ENCODE peak calls at places on chromosome 2, in eight cellular contexts. Q is tibial nerve; J is AG04450; L is GM23248; B is H9; K is neuronal stem cell; Z is naive thymus-derived CD4-positive, alpha-beta T cell; T is caudate nucleus. S is an unnamed sample.

GRCh38 chr2:146615778-146616177 is 1229.1 kb upstream of the ACVR2A start:
- DNase-seq in Q (no peak), J (no peak), L (no peak), B (no peak), K (no peak), Z (no peak), T (no peak), S (no peak)

GRCh38 chr2:72859831-72860262 is 27.4 kb upstream of the SPR start:
- DNase-seq in Q (peak; percentile 30), J (peak; percentile 16), L (peak; percentile 67), B (peak; percentile 79), K (peak; percentile 57), Z (peak; percentile 16), T (peak; percentile 37), S (peak; percentile 28)

GRCh38 chr2:217804338-217804737 is 198.5 kb downstream of the TNS1 start:
- DNase-seq in Q (no peak), J (no peak), L (no peak), B (peak; percentile 68), K (no peak), Z (no peak), T (no peak), S (no peak)

GRCh38 chr2:239326831-239327535 is 73.8 kb downstream of the HDAC4 start:
- DNase-seq in Q (no peak), J (no peak), L (no peak), B (peak; percentile 12), K (no peak), Z (peak; percentile 69), T (no peak), S (peak; percentile 65)

GRCh38 chr2:65980531-65980930 is 454.4 kb upstream of the MEIS1 start:
- DNase-seq in Q (no peak), J (no peak), L (no peak), B (no peak), K (no peak), Z (no peak), T (no peak), S (no peak)

GRCh38 chr2:159111346-159111922 is 143.0 kb downstream of the TANC1 start:
- DNase-seq in Q (no peak), J (no peak), L (peak; percentile 60), B (no peak), K (no peak), Z (no peak), T (peak; percentile 38), S (no peak)

GRCh38 chr2:106825161-106825560 is 60.8 kb downstream of the ST6GAL2 start:
- DNase-seq in Q (no peak), J (no peak), L (no peak), B (no peak), K (no peak), Z (no peak), T (no peak), S (no peak)

GRCh38 chr2:111636905-111637304 is 247.1 kb downstream of the ANAPC1 start:
- DNase-seq in Q (no peak), J (no peak), L (no peak), B (no peak), K (no peak), Z (no peak), T (no peak), S (no peak)

GRCh38 chr2:182240862-182241371 is 185.9 kb downstream of the PDE1A start:
- DNase-seq in Q (no peak), J (no peak), L (peak; percentile 27), B (peak; percentile 45), K (no peak), Z (no peak), T (no peak), S (no peak)

GRCh38 chr2:183019718-183020442 is 18.4 kb downstream of the NCKAP1 start:
- DNase-seq in Q (no peak), J (no peak), L (no peak), B (no peak), K (no peak), Z (no peak), T (no peak), S (no peak)

GRCh38 chr2:48844418-48845155 is 89.1 kb upstream of the LHCGR start:
- DNase-seq in Q (no peak), J (peak; percentile 55), L (peak; percentile 64), B (no peak), K (no peak), Z (no peak), T (no peak), S (no peak)

GRCh38 chr2:170711774-170712652 is 3.1 kb upstream of the SP5 start:
- DNase-seq in Q (no peak), J (no peak), L (no peak), B (peak; percentile 86), K (peak; percentile 36), Z (peak; percentile 10), T (no peak), S (no peak)

GRCh38 chr2:188975497-188976102 is 1.4 kb downstream of the COL3A1 start:
- DNase-seq in Q (peak; percentile 75), J (peak; percentile 80), L (peak; percentile 92), B (peak; percentile 31), K (no peak), Z (no peak), T (no peak), S (no peak)

GRCh38 chr2:38146302-38146916 is 70.5 kb upstream of the CYP1B1 start:
- DNase-seq in Q (no peak), J (peak; percentile 84), L (peak; percentile 93), B (peak; percentile 50), K (no peak), Z (no peak), T (no peak), S (no peak)

GRCh38 chr2:238940806-238941205 is 92.9 kb downstream of the TWIST2 start:
- DNase-seq in Q (no peak), J (no peak), L (no peak), B (peak; percentile 9), K (no peak), Z (no peak), T (no peak), S (no peak)

GRCh38 chr2:1727101-1727771 is 17.1 kb downstream of the PXDN start:
- DNase-seq in Q (no peak), J (no peak), L (no peak), B (no peak), K (no peak), Z (no peak), T (no peak), S (no peak)

GRCh38 chr2:740446-741293 is 63.5 kb upstream of the TMEM18 start:
- DNase-seq in Q (peak; percentile 41), J (peak; percentile 81), L (peak; percentile 100), B (peak; percentile 100), K (peak; percentile 100), Z (no peak), T (peak; percentile 69), S (peak; percentile 40)

GRCh38 chr2:149160701-149161217 is 122.3 kb downstream of the LYPD6B start:
- DNase-seq in Q (no peak), J (no peak), L (no peak), B (no peak), K (no peak), Z (peak; percentile 2), T (no peak), S (no peak)

GRCh38 chr2:34524115-34524514 is 925.0 kb upstream of the FAM98A start:
- DNase-seq in Q (no peak), J (no peak), L (no peak), B (no peak), K (no peak), Z (no peak), T (no peak), S (no peak)

GRCh38 chr2:66003931-66004330 is 431.0 kb upstream of the MEIS1 start:
- DNase-seq in Q (no peak), J (no peak), L (no peak), B (no peak), K (no peak), Z (no peak), T (no peak), S (no peak)

GRCh38 chr2:96527990-96528679 is 8.4 kb upstream of the ARID5A start:
- DNase-seq in Q (no peak), J (no peak), L (peak; percentile 48), B (no peak), K (no peak), Z (no peak), T (no peak), S (peak; percentile 44)

GRCh38 chr2:98734157-98734556 is 3.2 kb upstream of the MGAT4A start:
- DNase-seq in Q (no peak), J (no peak), L (no peak), B (no peak), K (no peak), Z (no peak), T (no peak), S (peak; percentile 14)

GRCh38 chr2:240631561-240632290 is 6.4 kb downstream of the GPR35 start:
- DNase-seq in Q (no peak), J (no peak), L (no peak), B (no peak), K (no peak), Z (no peak), T (no peak), S (no peak)

GRCh38 chr2:16270441-16270840 is 330.1 kb downstream of the MYCN start:
- DNase-seq in Q (no peak), J (no peak), L (no peak), B (no peak), K (no peak), Z (no peak), T (no peak), S (no peak)

GRCh38 chr2:112880081-112880531 is 30.9 kb upstream of the IL37 start:
- DNase-seq in Q (no peak), J (peak; percentile 23), L (peak; percentile 81), B (no peak), K (no peak), Z (no peak), T (no peak), S (no peak)

DNA sequence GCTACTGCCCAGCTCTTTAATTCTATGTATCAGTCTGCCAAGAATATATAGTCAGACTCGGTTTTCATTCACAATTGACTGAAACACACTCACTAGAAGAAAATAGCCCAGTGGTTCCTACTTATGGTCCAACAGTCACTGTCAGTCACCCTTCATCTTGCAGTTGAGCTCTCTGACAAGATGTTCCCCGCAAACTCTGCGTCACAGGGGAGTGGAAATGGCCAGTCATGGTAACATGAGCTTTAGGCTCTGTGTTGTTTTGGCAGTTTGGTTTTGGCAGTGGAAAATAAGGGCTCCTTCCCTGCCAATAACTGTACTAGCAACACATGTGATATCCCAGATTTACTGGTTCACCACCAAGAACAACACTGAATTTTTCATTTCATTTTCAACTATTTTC is 122.5 kb downstream of the PRPF40A start:
- DNase-seq in Q (peak; percentile 75), J (no peak), L (peak; percentile 41), B (no peak), K (no peak), Z (no peak), T (no peak), S (no peak)
- H3K27ac ChIP-seq in Q (peak overlapping the region; percentile 64), J (no peak overlapping the region), L (no peak overlapping the region), B (no peak overlapping the region), K (no peak overlapping the region), Z (no peak overlapping the region), T (no peak overlapping the region), S (no peak overlapping the region)

GRCh38 chr2:54723300-54724149 is at the start of gene EML6:
- DNase-seq in Q (peak; percentile 94), J (peak; percentile 91), L (peak; percentile 100), B (peak; percentile 99), K (peak; percentile 97), Z (peak; percentile 97), T (peak; percentile 97), S (peak; percentile 99)
- H3K27ac ChIP-seq in Q (peak within 1 kb of the TSS; percentile 11), J (peak within 1 kb of the TSS; percentile 33), L (peak within 1 kb of the TSS; percentile 89), B (no peak within 1 kb of the TSS), K (no peak within 1 kb of the TSS), Z (peak within 1 kb of the TSS; percentile 70), T (peak within 1 kb of the TSS; percentile 81), S (peak within 1 kb of the TSS; percentile 44)

GRCh38 chr2:14306268-14306950 is 326.1 kb upstream of the LRATD1 start:
- DNase-seq in Q (no peak), J (no peak), L (no peak), B (no peak), K (no peak), Z (no peak), T (no peak), S (no peak)
- H3K27ac ChIP-seq in Q (no peak overlapping the region), J (no peak overlapping the region), L (no peak overlapping the region), B (no peak overlapping the region), K (no peak overlapping the region), Z (no peak overlapping the region), T (no peak overlapping the region), S (no peak overlapping the region)

GRCh38 chr2:20343128-20343527 is 7.5 kb downstream of the PUM2 start:
- DNase-seq in Q (no peak), J (no peak), L (peak; percentile 33), B (no peak), K (no peak), Z (no peak), T (no peak), S (no peak)
- H3K27ac ChIP-seq in Q (no peak overlapping the region), J (no peak overlapping the region), L (no peak overlapping the region), B (no peak overlapping the region), K (no peak overlapping the region), Z (no peak overlapping the region), T (no peak overlapping the region), S (no peak overlapping the region)

S was measured in effector memory CD4-positive, alpha-beta T cell.